ENCODE peak calls at places on chromosomes 12 and 14, in five cellular contexts. O is RPMI7951; X is NCI-H1092 treated with DMSO at 0.1 percent for 48 hours; B is MCF 10A; K is stimulated activated naive B cell treated with anti-CD40 and anti-IgM and Interleukin-4, amounts not matched to agents 10 μg/mL and 1 μg/mL and 100 μg/mL, for 72 hours. E is an unnamed sample.

GRCh38 chr12:75759842-75760260 is 248.4 kb upstream of the KRR1 start:
- DNase-seq in O (peak), X (no peak), B (peak), K (no peak), E (no peak)

GRCh38 chr14:24710403-24711063 is 76.5 kb upstream of the GZMB start:
- DNase-seq in O (peak), X (peak), B (peak), K (peak), E (peak)

GRCh38 chr12:93154753-93155475 is 222.8 kb upstream of the NUDT4 start:
- DNase-seq in O (no peak), X (no peak), B (peak), K (no peak), E (no peak)

GRCh38 chr14:51473808-51474207 is 177.9 kb upstream of the FRMD6 start:
- DNase-seq in O (peak), X (no peak), B (peak), K (no peak), E (no peak)

GRCh38 chr12:10190558-10191388 is 11.9 kb downstream of the TMEM52B start:
- DNase-seq in O (peak), X (peak), B (peak), K (peak), E (peak)

GRCh38 chr12:3523058-3523457 is 32.1 kb downstream of the PRMT8 start:
- DNase-seq in O (peak), X (no peak), B (peak), K (no peak), E (no peak)

GRCh38 chr14:92513204-92513965 is at the start of gene RIN3:
- DNase-seq in O (peak), X (peak), B (peak), K (peak), E (peak)

GRCh38 chr14:52055215-52055614 is 13.6 kb downstream of the NID2 start:
- DNase-seq in O (no peak), X (no peak), B (no peak), K (no peak), E (no peak)

GRCh38 chr14:61426048-61426447 is 104.7 kb downstream of the PRKCH start:
- DNase-seq in O (no peak), X (no peak), B (peak), K (no peak), E (no peak)

GRCh38 chr12:32897688-32898573 is 1.4 kb upstream of the PKP2 start:
- DNase-seq in O (no peak), X (no peak), B (no peak), K (no peak), E (no peak)

GRCh38 chr12:5778823-5779222 is 166.2 kb downstream of the ANO2 start:
- DNase-seq in O (no peak), X (no peak), B (no peak), K (no peak), E (no peak)

GRCh38 chr14:93049295-93049694 is 66.4 kb downstream of the ITPK1 start:
- DNase-seq in O (no peak), X (peak), B (no peak), K (no peak), E (no peak)

GRCh38 chr12:105721051-105721825 is 390.7 kb downstream of the C12orf75 start:
- DNase-seq in O (peak), X (no peak), B (no peak), K (no peak), E (no peak)

GRCh38 chr14:70982204-70982603 is 74.9 kb downstream of the PCNX1 start:
- DNase-seq in O (no peak), X (no peak), B (no peak), K (no peak), E (peak)

GRCh38 chr14:50944647-50945413 is 547 bp upstream of the PYGL start:
- DNase-seq in O (peak), X (peak), B (peak), K (no peak), E (peak)

GRCh38 chr12:38711055-38711454 is 194.3 kb downstream of the CPNE8 start:
- DNase-seq in O (no peak), X (no peak), B (no peak), K (no peak), E (no peak)

GRCh38 chr14:50344831-50345563 is 32.9 kb downstream of the DMAC2L start:
- DNase-seq in O (no peak), X (no peak), B (no peak), K (no peak), E (no peak)

GRCh38 chr14:56138987-56139386 is 20.8 kb downstream of the PELI2 start:
- DNase-seq in O (no peak), X (no peak), B (no peak), K (no peak), E (no peak)

GRCh38 chr12:111085100-111085499 is 164.7 kb upstream of the MYL2 start:
- DNase-seq in O (no peak), X (no peak), B (no peak), K (no peak), E (no peak)

GRCh38 chr12:45260481-45260824 is 44.6 kb downstream of the ANO6 start:
- DNase-seq in O (no peak), X (no peak), B (no peak), K (no peak), E (no peak)

GRCh38 chr14:88184956-88185355 is 138.1 kb downstream of the KCNK10 start:
- DNase-seq in O (no peak), X (no peak), B (no peak), K (no peak), E (no peak)

GRCh38 chr12:113439606-113440030 is 17.4 kb downstream of the SDSL start:
- DNase-seq in O (peak), X (peak), B (peak), K (no peak), E (no peak)

GRCh38 chr12:77914089-77914488 is 83.4 kb downstream of the NAV3 start:
- DNase-seq in O (peak), X (peak), B (no peak), K (no peak), E (no peak)

GRCh38 chr12:76464636-76465166 is 94.9 kb downstream of the OSBPL8 start:
- DNase-seq in O (no peak), X (no peak), B (no peak), K (no peak), E (no peak)

GRCh38 chr12:30044206-30044605 is 260.5 kb upstream of the TMTC1 start:
- DNase-seq in O (no peak), X (no peak), B (no peak), K (no peak), E (no peak)

GRCh38 chr14:88281447-88281846 is 41.6 kb downstream of the KCNK10 start:
- DNase-seq in O (no peak), X (no peak), B (peak), K (no peak), E (no peak)

GRCh38 chr12:131793623-131794022 is 34.6 kb upstream of the MMP17 start:
- DNase-seq in O (peak), X (no peak), B (no peak), K (no peak), E (no peak)

GRCh38 chr12:88242161-88242925 is 100.2 kb downstream of the TMTC3 start:
- DNase-seq in O (peak), X (no peak), B (peak), K (no peak), E (no peak)

GRCh38 chr14:25033358-25033757 is 16.6 kb downstream of the STXBP6 start:
- DNase-seq in O (no peak), X (no peak), B (no peak), K (no peak), E (no peak)

GRCh38 chr12:55978393-55978792 is 4.5 kb downstream of the RAB5B start:
- DNase-seq in O (no peak), X (no peak), B (no peak), K (no peak), E (no peak)

GRCh38 chr14:60756847-60757246 is 22.3 kb downstream of the MNAT1 start:
- DNase-seq in O (no peak), X (no peak), B (no peak), K (no peak), E (no peak)

GRCh38 chr14:72183631-72184030 is 251.4 kb downstream of the RGS6 start:
- DNase-seq in O (no peak), X (no peak), B (no peak), K (no peak), E (no peak)

GRCh38 chr12:124044809-124045321 is 71.8 kb downstream of the ZNF664 start:
- DNase-seq in O (peak), X (no peak), B (no peak), K (no peak), E (no peak)

GRCh38 chr12:113647048-113647447 is 175.4 kb upstream of the LHX5 start:
- DNase-seq in O (no peak), X (peak), B (peak), K (no peak), E (no peak)

GRCh38 chr12:25124493-25124892 is 70.5 kb downstream of the DNAI7 start:
- DNase-seq in O (no peak), X (no peak), B (no peak), K (no peak), E (no peak)